ENCODE peak calls at places on chromosome 12, in four cellular contexts. One of them, this sample, is unnamed.

GRCh38 chr12:119841433-119842210 is 35.5 kb downstream of the CIT start:
- DNase-seq in effector memory CD4-positive, alpha-beta T cell: no peak
- DNase-seq in cardiac muscle cell: no peak
- DNase-seq in psoas muscle: no peak
- DNase-seq in this sample: no peak

GRCh38 chr12:49972641-49973360 is at the start of gene AQP6:
- DNase-seq in effector memory CD4-positive, alpha-beta T cell: no peak
- DNase-seq in psoas muscle: no peak
- DNase-seq in cardiac muscle cell: no peak
- DNase-seq in this sample: no peak

GRCh38 chr12:21539797-21540196 is 13.7 kb downstream of the SPX start:
- DNase-seq in psoas muscle: no peak
- DNase-seq in cardiac muscle cell: no peak
- DNase-seq in effector memory CD4-positive, alpha-beta T cell: no peak
- DNase-seq in this sample: no peak

GRCh38 chr12:31235868-31236395 is 90.0 kb downstream of the SINHCAF start:
- DNase-seq in psoas muscle: no peak
- DNase-seq in cardiac muscle cell: no peak
- DNase-seq in effector memory CD4-positive, alpha-beta T cell: no peak
- DNase-seq in this sample: no peak

GRCh38 chr12:34335819-34336262 is 313.5 kb downstream of the ALG10 start:
- DNase-seq in psoas muscle: no peak
- DNase-seq in effector memory CD4-positive, alpha-beta T cell: no peak
- DNase-seq in cardiac muscle cell: no peak
- DNase-seq in this sample: no peak

GRCh38 chr12:88339966-88340365 is 197.9 kb downstream of the TMTC3 start:
- DNase-seq in cardiac muscle cell: no peak
- DNase-seq in psoas muscle: no peak
- DNase-seq in effector memory CD4-positive, alpha-beta T cell: no peak
- DNase-seq in this sample: no peak

GRCh38 chr12:5492562-5492961 is 60.7 kb downstream of the NTF3 start:
- DNase-seq in cardiac muscle cell: no peak
- DNase-seq in effector memory CD4-positive, alpha-beta T cell: no peak
- DNase-seq in psoas muscle: no peak
- DNase-seq in this sample: no peak

GRCh38 chr12:60020068-60020467 is 424.2 kb downstream of the SLC16A7 start:
- DNase-seq in psoas muscle: no peak
- DNase-seq in cardiac muscle cell: no peak
- DNase-seq in effector memory CD4-positive, alpha-beta T cell: no peak
- DNase-seq in this sample: no peak

GRCh38 chr12:113929312-113929989 is 36.7 kb downstream of the RBM19 start:
- DNase-seq in effector memory CD4-positive, alpha-beta T cell: no peak
- DNase-seq in cardiac muscle cell: no peak
- DNase-seq in psoas muscle: no peak
- DNase-seq in this sample: no peak

GRCh38 chr12:124418791-124419190 is 123.9 kb downstream of the RFLNA start:
- DNase-seq in effector memory CD4-positive, alpha-beta T cell: no peak
- DNase-seq in cardiac muscle cell: no peak
- DNase-seq in psoas muscle: no peak
- DNase-seq in this sample: no peak

GRCh38 chr12:66107451-66107915 is 23.1 kb downstream of the LLPH start:
- DNase-seq in cardiac muscle cell: peak; percentile 96
- DNase-seq in effector memory CD4-positive, alpha-beta T cell: peak; percentile 11
- DNase-seq in psoas muscle: peak; percentile 27
- DNase-seq in this sample: peak; percentile 61

DNA sequence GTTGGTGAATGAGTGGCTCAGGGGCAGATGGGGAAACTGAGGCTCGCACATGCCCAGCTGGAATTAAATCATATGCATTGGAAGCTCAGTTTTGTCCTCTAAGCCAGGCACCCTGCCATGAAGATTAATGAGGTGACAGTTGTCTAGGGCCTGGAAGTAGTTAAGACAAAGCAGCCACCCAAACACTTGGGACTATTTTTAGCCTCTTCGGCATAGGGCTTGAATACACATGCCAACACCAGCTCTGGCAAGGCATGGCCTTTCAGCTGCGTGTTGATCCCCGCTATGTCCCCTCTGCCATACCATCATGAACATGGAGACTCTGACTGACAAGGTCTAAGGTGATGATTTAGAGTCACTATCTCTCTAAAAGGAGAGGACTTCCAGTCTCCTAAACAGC is 250.2 kb downstream of the KSR2 start:
- DNase-seq in cardiac muscle cell: no peak
- DNase-seq in effector memory CD4-positive, alpha-beta T cell: no peak
- DNase-seq in psoas muscle: no peak
- DNase-seq in this sample: no peak
- H3K4me1 ChIP-seq in cardiac muscle cell: peaks cover 6% of the 10 kb centered on the region
- H3K4me1 ChIP-seq in effector memory CD4-positive, alpha-beta T cell: no peaks in the 10 kb centered on the region
- H3K4me1 ChIP-seq in psoas muscle: no peaks in the 10 kb centered on the region
- H3K4me1 ChIP-seq in this sample: no peaks in the 10 kb centered on the region

DNA sequence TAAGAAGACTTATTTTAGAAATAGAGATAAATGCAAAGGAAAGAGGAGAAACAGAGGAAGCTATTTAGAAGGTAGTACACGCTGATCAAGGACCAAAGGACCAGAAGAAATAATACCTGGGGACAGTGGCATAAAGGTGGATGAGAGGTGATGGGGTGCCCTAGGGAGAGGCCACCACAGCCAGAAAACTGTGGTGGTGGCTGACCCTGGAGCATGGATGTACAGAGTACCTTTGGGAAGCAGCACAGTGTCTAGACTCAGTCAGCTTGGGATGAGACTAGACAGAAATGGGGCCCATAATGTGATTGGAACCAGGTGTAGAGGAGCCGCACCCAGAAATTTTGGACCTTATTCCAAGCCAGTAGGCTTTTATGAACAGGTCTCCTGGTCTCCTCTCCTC is 17.2 kb downstream of the RASSF8 start:
- DNase-seq in psoas muscle: no peak
- DNase-seq in cardiac muscle cell: no peak
- DNase-seq in effector memory CD4-positive, alpha-beta T cell: no peak
- DNase-seq in this sample: no peak
- H3K4me1 ChIP-seq in psoas muscle: peaks cover 75% of the 10 kb centered on the region
- H3K4me1 ChIP-seq in cardiac muscle cell: peaks cover 33% of the 10 kb centered on the region
- H3K4me1 ChIP-seq in effector memory CD4-positive, alpha-beta T cell: no peaks in the 10 kb centered on the region
- H3K4me1 ChIP-seq in this sample: peaks cover 81% of the 10 kb centered on the region

GRCh38 chr12:1922985-1923384 is 4.5 kb upstream of the CACNA2D4 start:
- DNase-seq in cardiac muscle cell: no peak
- DNase-seq in psoas muscle: no peak
- DNase-seq in effector memory CD4-positive, alpha-beta T cell: no peak
- DNase-seq in this sample: no peak
- H3K4me1 ChIP-seq in cardiac muscle cell: peaks cover 19% of the 10 kb centered on the region
- H3K4me1 ChIP-seq in psoas muscle: peaks cover 38% of the 10 kb centered on the region
- H3K4me1 ChIP-seq in effector memory CD4-positive, alpha-beta T cell: peaks cover 2% of the 10 kb centered on the region
- H3K4me1 ChIP-seq in this sample: peaks cover 38% of the 10 kb centered on the region

GRCh38 chr12:15690320-15690719 is 98.9 kb downstream of the EPS8 start:
- DNase-seq in effector memory CD4-positive, alpha-beta T cell: no peak
- DNase-seq in psoas muscle: no peak
- DNase-seq in cardiac muscle cell: no peak
- DNase-seq in this sample: no peak

GRCh38 chr12:15687583-15687982 is 101.6 kb downstream of the EPS8 start:
- DNase-seq in effector memory CD4-positive, alpha-beta T cell: no peak
- DNase-seq in psoas muscle: no peak
- DNase-seq in cardiac muscle cell: no peak
- DNase-seq in this sample: no peak

GRCh38 chr12:15688202-15688736 is 100.9 kb downstream of the EPS8 start:
- DNase-seq in effector memory CD4-positive, alpha-beta T cell: no peak
- DNase-seq in psoas muscle: peak; percentile 55
- DNase-seq in cardiac muscle cell: peak; percentile 47
- DNase-seq in this sample: peak; percentile 79

GRCh38 chr12:15689751-15690191 is 99.4 kb downstream of the EPS8 start:
- DNase-seq in psoas muscle: no peak
- DNase-seq in cardiac muscle cell: no peak
- DNase-seq in effector memory CD4-positive, alpha-beta T cell: no peak
- DNase-seq in this sample: no peak

GRCh38 chr12:15688838-15689237 is 100.3 kb downstream of the EPS8 start:
- DNase-seq in cardiac muscle cell: peak; percentile 39
- DNase-seq in psoas muscle: no peak
- DNase-seq in effector memory CD4-positive, alpha-beta T cell: no peak
- DNase-seq in this sample: no peak
- H3K4me1 ChIP-seq in cardiac muscle cell: peaks cover 5% of the 10 kb centered on the region
- H3K4me1 ChIP-seq in psoas muscle: peaks cover 15% of the 10 kb centered on the region
- H3K4me1 ChIP-seq in effector memory CD4-positive, alpha-beta T cell: no peaks in the 10 kb centered on the region
- H3K4me1 ChIP-seq in this sample: peaks cover 28% of the 10 kb centered on the region

GRCh38 chr12:96195845-96196451 is 1.8 kb downstream of the ELK3 start:
- DNase-seq in psoas muscle: no peak
- DNase-seq in effector memory CD4-positive, alpha-beta T cell: no peak
- DNase-seq in cardiac muscle cell: peak; percentile 70
- DNase-seq in this sample: no peak
- H3K4me1 ChIP-seq in psoas muscle: no peaks in the 10 kb centered on the region
- H3K4me1 ChIP-seq in effector memory CD4-positive, alpha-beta T cell: peaks cover 35% of the 10 kb centered on the region
- H3K4me1 ChIP-seq in cardiac muscle cell: no peaks in the 10 kb centered on the region
- H3K4me1 ChIP-seq in this sample: no peaks in the 10 kb centered on the region

GRCh38 chr12:109463776-109464175 is 13.3 kb downstream of the KCTD10 start:
- DNase-seq in effector memory CD4-positive, alpha-beta T cell: no peak
- DNase-seq in cardiac muscle cell: peak; percentile 63
- DNase-seq in psoas muscle: no peak
- DNase-seq in this sample: no peak

GRCh38 chr12:109461049-109461845 is 15.9 kb downstream of the KCTD10 start:
- DNase-seq in psoas muscle: no peak
- DNase-seq in effector memory CD4-positive, alpha-beta T cell: no peak
- DNase-seq in cardiac muscle cell: peak; percentile 58
- DNase-seq in this sample: no peak

GRCh38 chr12:109461846-109462766 is 15.0 kb downstream of the KCTD10 start:
- DNase-seq in effector memory CD4-positive, alpha-beta T cell: no peak
- DNase-seq in psoas muscle: peak; percentile 93
- DNase-seq in cardiac muscle cell: peak; percentile 99
- DNase-seq in this sample: peak; percentile 93

GRCh38 chr12:109464642-109465351 is 12.3 kb downstream of the KCTD10 start:
- DNase-seq in effector memory CD4-positive, alpha-beta T cell: no peak
- DNase-seq in cardiac muscle cell: peak; percentile 65
- DNase-seq in psoas muscle: no peak
- DNase-seq in this sample: no peak

DNA sequence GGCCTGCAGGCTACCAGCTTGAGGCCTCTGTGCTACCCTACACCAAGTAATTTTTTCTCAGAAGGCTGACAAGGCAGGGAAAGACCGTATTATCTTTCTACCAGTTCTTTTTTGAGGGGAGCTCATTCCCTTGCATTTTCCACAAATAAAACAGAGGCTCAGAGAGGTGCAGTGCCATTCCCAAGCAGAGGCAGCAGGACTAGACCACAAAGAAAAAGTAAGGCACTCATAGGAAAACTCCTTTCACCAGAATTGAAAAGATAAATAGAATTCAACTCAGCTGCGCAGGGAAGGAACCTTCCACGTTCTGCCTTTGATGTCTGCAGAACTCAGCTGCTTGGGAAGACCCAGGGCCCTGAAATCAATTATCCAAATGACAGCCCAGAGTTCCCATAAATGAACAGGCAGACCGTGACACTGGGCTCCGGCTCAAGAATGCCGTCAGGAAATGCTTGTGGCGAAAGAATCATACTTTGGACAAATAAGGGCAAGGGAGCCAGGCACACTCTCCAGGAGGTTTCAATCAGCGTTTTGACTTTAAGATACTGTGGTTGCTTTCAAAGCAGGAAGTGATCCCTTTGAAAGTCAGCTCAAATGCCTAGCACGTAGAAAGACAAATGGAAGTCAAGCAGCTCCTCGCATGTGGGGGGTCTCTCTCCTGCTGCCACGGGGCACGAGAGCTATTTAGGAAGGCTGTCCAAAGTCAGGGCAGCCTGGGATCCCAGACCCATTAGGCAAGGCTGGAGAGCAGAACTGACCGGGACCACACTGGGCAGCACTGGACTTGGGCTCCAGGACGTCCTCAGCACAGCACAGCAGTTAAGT is 14.0 kb downstream of the KCTD10 start:
- DNase-seq in psoas muscle: peak; percentile 87
- DNase-seq in cardiac muscle cell: peak; percentile 99
- DNase-seq in effector memory CD4-positive, alpha-beta T cell: no peak
- DNase-seq in this sample: peak; percentile 93
- H3K4me1 ChIP-seq in psoas muscle: peaks cover 65% of the 10 kb centered on the region
- H3K4me1 ChIP-seq in cardiac muscle cell: peaks cover 97% of the 10 kb centered on the region
- H3K4me1 ChIP-seq in effector memory CD4-positive, alpha-beta T cell: no peaks in the 10 kb centered on the region
- H3K4me1 ChIP-seq in this sample: peaks cover 100% of the 10 kb centered on the region

DNA sequence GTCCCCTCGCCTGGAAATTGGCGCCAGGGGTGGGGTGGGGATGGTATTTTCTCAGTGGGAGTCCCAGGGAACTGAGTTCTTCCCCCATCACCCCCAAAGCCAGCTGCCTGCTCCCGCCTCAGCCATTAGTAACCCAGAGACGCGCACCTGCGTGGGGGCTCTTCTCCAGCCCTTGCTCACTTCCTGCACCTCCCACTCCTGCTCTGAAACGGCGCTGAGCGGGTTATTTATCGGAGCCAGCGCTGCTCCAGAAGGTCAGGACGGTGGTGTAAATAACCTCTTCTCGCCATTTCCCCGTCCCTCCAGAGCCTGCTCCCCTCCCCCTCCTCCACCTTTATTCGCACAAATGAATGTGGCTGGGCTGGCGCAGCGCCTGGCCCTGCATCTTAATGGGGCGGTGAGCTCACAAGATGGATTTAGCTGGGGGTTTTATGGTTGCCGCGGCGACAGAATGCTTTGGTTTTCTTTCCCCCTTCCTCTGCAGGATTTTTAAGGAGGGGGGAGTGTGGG is 12.2 kb downstream of the GPR84 start:
- DNase-seq in psoas muscle: peak; percentile 46
- DNase-seq in cardiac muscle cell: peak; percentile 62
- DNase-seq in effector memory CD4-positive, alpha-beta T cell: no peak
- DNase-seq in this sample: no peak
- H3K4me1 ChIP-seq in psoas muscle: peaks cover 10% of the 10 kb centered on the region
- H3K4me1 ChIP-seq in cardiac muscle cell: peaks cover 46% of the 10 kb centered on the region
- H3K4me1 ChIP-seq in effector memory CD4-positive, alpha-beta T cell: peaks cover 3% of the 10 kb centered on the region
- H3K4me1 ChIP-seq in this sample: no peaks in the 10 kb centered on the region

GRCh38 chr12:3604281-3604680 is 113.3 kb downstream of the PRMT8 start:
- DNase-seq in psoas muscle: no peak
- DNase-seq in cardiac muscle cell: no peak
- DNase-seq in effector memory CD4-positive, alpha-beta T cell: no peak
- DNase-seq in this sample: no peak

GRCh38 chr12:3603576-3603975 is 112.6 kb downstream of the PRMT8 start:
- DNase-seq in effector memory CD4-positive, alpha-beta T cell: no peak
- DNase-seq in cardiac muscle cell: no peak
- DNase-seq in psoas muscle: no peak
- DNase-seq in this sample: no peak

GRCh38 chr12:3606101-3606500 is 115.1 kb downstream of the PRMT8 start:
- DNase-seq in psoas muscle: no peak
- DNase-seq in cardiac muscle cell: no peak
- DNase-seq in effector memory CD4-positive, alpha-beta T cell: no peak
- DNase-seq in this sample: no peak

GRCh38 chr12:3607039-3607719 is 116.2 kb downstream of the PRMT8 start:
- DNase-seq in effector memory CD4-positive, alpha-beta T cell: no peak
- DNase-seq in psoas muscle: no peak
- DNase-seq in cardiac muscle cell: no peak
- DNase-seq in this sample: no peak

GRCh38 chr12:3604750-3605638 is 114.0 kb downstream of the PRMT8 start:
- DNase-seq in cardiac muscle cell: peak; percentile 23
- DNase-seq in effector memory CD4-positive, alpha-beta T cell: no peak
- DNase-seq in psoas muscle: peak; percentile 27
- DNase-seq in this sample: no peak
- H3K4me1 ChIP-seq in cardiac muscle cell: peaks cover 15% of the 10 kb centered on the region
- H3K4me1 ChIP-seq in effector memory CD4-positive, alpha-beta T cell: no peaks in the 10 kb centered on the region
- H3K4me1 ChIP-seq in psoas muscle: peaks cover 18% of the 10 kb centered on the region
- H3K4me1 ChIP-seq in this sample: no peaks in the 10 kb centered on the region

This sample was measured in right atrium auricular region.